ENCODE peak calls at places on chromosome 19, in nine cellular contexts. V is cardiac muscle cell, Q is tibial nerve, X is endothelial cell of umbilical vein, T is adrenal gland, N is brain microvascular endothelial cell, Y is colonic mucosa, R is mammary epithelial cell, A is thyroid gland. W is an unnamed sample.

GRCh38 chr19:55667958-55668357 is 7.1 kb upstream of the EPN1 start:
- DNase-seq in V (no peak), Q (no peak), X (no peak), T (no peak), N (no peak), Y (no peak), R (no peak), A (no peak), W (peak)

GRCh38 chr19:56837492-56837891 is 3.0 kb downstream of the PEG3 start:
- DNase-seq in V (peak), Q (peak), X (no peak), T (peak), N (peak), Y (peak), R (peak), A (peak), W (no peak)

GRCh38 chr19:15671891-15672579 is 852 bp upstream of the CYP4F12 start:
- DNase-seq in V (no peak), Q (no peak), X (no peak), T (no peak), N (no peak), Y (no peak), R (no peak), A (no peak), W (no peak)

GRCh38 chr19:46931197-46931596 is 70.4 kb downstream of the ARHGAP35 start:
- DNase-seq in V (no peak), Q (no peak), X (no peak), T (no peak), N (no peak), Y (no peak), R (no peak), A (no peak), W (no peak)

GRCh38 chr19:16429066-16429758 is 42.6 kb downstream of the EPS15L1 start:
- DNase-seq in V (no peak), Q (no peak), X (peak), T (peak), N (no peak), Y (no peak), R (peak), A (peak), W (no peak)

GRCh38 chr19:2922987-2923386 is 21.8 kb downstream of the ZNF77 start:
- DNase-seq in V (no peak), Q (no peak), X (no peak), T (no peak), N (no peak), Y (no peak), R (peak), A (peak), W (peak)

GRCh38 chr19:3516675-3517207 is 10.6 kb downstream of the FZR1 start:
- DNase-seq in V (no peak), Q (no peak), X (no peak), T (no peak), N (no peak), Y (peak), R (no peak), A (peak), W (no peak)

GRCh38 chr19:51777570-51778460 is 16.8 kb downstream of the FPR2 start:
- DNase-seq in V (peak), Q (no peak), X (peak), T (peak), N (peak), Y (peak), R (peak), A (peak), W (no peak)

GRCh38 chr19:16945762-16946465 is 57.1 kb downstream of the F2RL3 start:
- DNase-seq in V (no peak), Q (no peak), X (no peak), T (no peak), N (no peak), Y (no peak), R (no peak), A (no peak), W (no peak)

GRCh38 chr19:1014161-1015060 is 6.5 kb downstream of the TMEM259 start:
- DNase-seq in V (no peak), Q (no peak), X (no peak), T (no peak), N (no peak), Y (no peak), R (no peak), A (no peak), W (no peak)

GRCh38 chr19:42132851-42133528 is 744 bp upstream of the POU2F2 start:
- DNase-seq in V (peak), Q (peak), X (peak), T (no peak), N (no peak), Y (peak), R (peak), A (peak), W (peak)

GRCh38 chr19:8366961-8367326 is 3.0 kb downstream of the ANGPTL4 start:
- DNase-seq in V (peak), Q (no peak), X (no peak), T (no peak), N (no peak), Y (no peak), R (no peak), A (peak), W (no peak)

GRCh38 chr19:8368136-8368535 is 4.2 kb downstream of the ANGPTL4 start:
- DNase-seq in V (no peak), Q (no peak), X (no peak), T (no peak), N (no peak), Y (no peak), R (no peak), A (no peak), W (no peak)

GRCh38 chr19:8371011-8371804 is 7.3 kb downstream of the ANGPTL4 start:
- DNase-seq in V (no peak), Q (no peak), X (no peak), T (no peak), N (no peak), Y (no peak), R (no peak), A (no peak), W (no peak)

GRCh38 chr19:8367327-8368001 is 3.5 kb downstream of the ANGPTL4 start:
- DNase-seq in V (peak), Q (peak), X (peak), T (peak), N (peak), Y (peak), R (peak), A (peak), W (peak)

GRCh38 chr19:8370176-8371010 is 6.4 kb downstream of the ANGPTL4 start:
- DNase-seq in V (peak), Q (no peak), X (no peak), T (no peak), N (no peak), Y (no peak), R (no peak), A (no peak), W (peak)
- H3K27ac ChIP-seq in V (no peak), Q (peak), X (no peak), T (no peak), N (no peak), Y (no peak), R (no peak), A (no peak), W (no peak)

DNA sequence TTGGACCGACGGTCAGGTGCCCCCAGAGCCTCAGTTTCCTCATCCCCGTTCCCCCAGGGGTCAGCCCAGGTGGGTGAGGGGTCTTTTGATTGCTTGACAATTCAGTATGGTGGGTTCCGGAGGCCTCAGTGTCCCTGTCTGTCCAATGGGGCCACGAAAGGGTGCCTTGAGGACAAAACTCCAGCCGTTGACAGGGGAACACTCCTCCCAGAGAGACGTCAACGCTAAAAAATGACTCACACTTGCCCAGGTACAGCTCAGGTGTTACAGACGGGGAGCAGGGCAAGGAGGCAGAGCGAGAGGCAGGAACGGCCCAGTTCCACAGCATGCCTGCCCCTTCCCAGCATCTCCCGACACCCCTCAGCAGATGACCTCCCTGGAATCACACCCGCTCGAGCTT is 1.8 kb downstream of the TNFAIP8L1 start:
- DNase-seq in V (no peak), Q (no peak), X (no peak), T (no peak), N (no peak), Y (no peak), R (no peak), A (no peak), W (no peak)
- H3K27ac ChIP-seq in V (no peak), Q (no peak), X (no peak), T (no peak), N (no peak), Y (no peak), R (no peak), A (no peak), W (no peak)

GRCh38 chr19:49809987-49810389 is 3.1 kb downstream of the FUZ start:
- DNase-seq in V (no peak), Q (no peak), X (no peak), T (no peak), N (no peak), Y (no peak), R (no peak), A (no peak), W (no peak)
- H3K27ac ChIP-seq in V (no peak), Q (peak), X (no peak), T (peak), N (no peak), Y (no peak), R (no peak), A (peak), W (peak)

GRCh38 chr19:49065905-49066512 is 1.4 kb upstream of the NTF4 start:
- DNase-seq in V (no peak), Q (no peak), X (no peak), T (no peak), N (no peak), Y (no peak), R (no peak), A (no peak), W (no peak)

GRCh38 chr19:49061445-49061844 is 3.2 kb downstream of the NTF4 start:
- DNase-seq in V (no peak), Q (no peak), X (no peak), T (no peak), N (no peak), Y (no peak), R (peak), A (no peak), W (no peak)

GRCh38 chr19:49067554-49067953 is 2.9 kb upstream of the NTF4 start:
- DNase-seq in V (no peak), Q (no peak), X (no peak), T (no peak), N (no peak), Y (no peak), R (no peak), A (no peak), W (no peak)

GRCh38 chr19:49064029-49064629 is 489 bp downstream of the NTF4 start:
- DNase-seq in V (no peak), Q (no peak), X (no peak), T (no peak), N (no peak), Y (no peak), R (peak), A (no peak), W (no peak)

GRCh38 chr19:49064768-49065611 is at the start of gene NTF4:
- DNase-seq in V (peak), Q (no peak), X (no peak), T (no peak), N (no peak), Y (peak), R (peak), A (peak), W (no peak)
- H3K27ac ChIP-seq in V (peak), Q (no peak), X (no peak), T (no peak), N (no peak), Y (no peak), R (peak), A (no peak), W (no peak)

DNA sequence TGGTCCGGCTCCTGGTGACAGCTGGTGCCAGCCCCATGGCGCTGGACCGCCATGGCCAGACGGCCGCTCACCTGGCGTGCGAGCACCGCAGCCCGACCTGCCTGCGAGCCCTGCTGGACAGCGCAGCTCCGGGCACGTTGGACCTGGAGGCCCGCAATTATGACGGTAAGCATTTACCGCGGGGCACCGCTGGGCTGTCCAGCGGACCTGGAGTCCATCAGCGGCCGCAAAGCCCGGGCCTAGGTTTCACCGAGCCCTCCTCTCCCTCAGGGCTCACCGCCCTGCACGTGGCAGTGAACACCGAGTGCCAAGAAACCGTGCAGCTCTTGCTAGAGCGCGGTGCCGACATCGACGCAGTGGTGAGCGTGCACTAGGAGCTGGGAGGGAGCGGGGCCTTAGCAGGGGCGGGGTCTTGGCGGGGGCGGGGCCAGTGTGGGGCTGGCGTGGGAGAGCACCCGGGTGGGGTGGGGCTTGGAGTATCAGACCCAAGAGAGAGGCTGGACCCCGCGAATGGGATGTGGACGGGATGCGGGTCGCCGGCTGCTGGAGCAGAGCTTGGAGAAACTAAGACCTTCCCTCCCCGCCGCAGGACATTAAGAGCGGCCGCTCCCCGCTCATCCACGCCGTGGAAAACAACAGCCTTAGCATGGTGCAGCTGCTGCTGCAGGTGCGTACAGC is 8.7 kb downstream of the BCL3 start:
- DNase-seq in V (peak), Q (peak), X (no peak), T (peak), N (no peak), Y (no peak), R (no peak), A (no peak), W (no peak)
- H3K27ac ChIP-seq in V (peak), Q (peak), X (no peak), T (peak), N (peak), Y (peak), R (no peak), A (peak), W (peak)

DNA sequence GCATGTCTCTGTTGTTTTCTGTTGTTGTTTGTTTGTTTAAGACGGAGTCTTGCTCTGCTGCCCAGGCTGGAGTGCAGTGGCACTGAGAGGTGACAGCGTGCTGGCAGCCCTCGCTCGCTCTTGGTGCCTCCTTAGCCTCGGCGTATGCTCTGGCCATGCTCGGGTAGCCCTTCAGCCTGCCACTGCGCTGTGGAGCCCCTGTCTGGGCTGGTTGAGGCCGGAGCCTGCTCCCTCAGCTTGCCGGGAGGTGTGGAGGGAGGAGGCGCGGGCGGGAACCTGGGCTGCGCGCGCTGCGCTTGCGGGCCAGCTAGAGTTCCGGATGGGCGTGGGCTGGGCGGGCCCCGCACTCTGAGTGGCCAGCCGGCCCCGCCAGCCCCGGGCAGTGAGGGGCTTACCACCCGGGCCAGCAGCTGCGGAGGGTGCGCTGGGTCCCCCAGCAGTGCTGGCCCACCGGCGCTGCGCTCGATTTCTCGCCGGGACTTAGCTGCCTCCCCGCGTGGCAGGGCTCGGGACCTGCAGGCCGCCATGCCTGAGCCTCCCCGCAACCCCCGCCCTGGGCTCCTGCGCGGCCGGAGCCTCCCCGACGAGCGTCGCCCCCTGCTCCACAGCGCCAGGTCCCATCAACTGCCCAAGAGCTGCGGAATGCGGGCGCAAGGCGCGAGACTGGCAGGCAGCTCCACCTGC is 6.6 kb upstream of the ZNF329 start:
- DNase-seq in V (no peak), Q (no peak), X (no peak), T (no peak), N (no peak), Y (no peak), R (no peak), A (no peak), W (no peak)
- H3K27ac ChIP-seq in V (no peak), Q (no peak), X (no peak), T (no peak), N (no peak), Y (no peak), R (no peak), A (no peak), W (no peak)

GRCh38 chr19:8206147-8207087 is 2.8 kb upstream of the CERS4 start:
- DNase-seq in V (no peak), Q (no peak), X (no peak), T (no peak), N (no peak), Y (no peak), R (no peak), A (peak), W (no peak)

GRCh38 chr19:8208710-8209110 is 460 bp upstream of the CERS4 start:
- DNase-seq in V (no peak), Q (peak), X (no peak), T (peak), N (no peak), Y (peak), R (no peak), A (no peak), W (peak)

GRCh38 chr19:8209965-8210659 is 942 bp downstream of the CERS4 start:
- DNase-seq in V (no peak), Q (no peak), X (no peak), T (no peak), N (no peak), Y (no peak), R (no peak), A (no peak), W (no peak)

GRCh38 chr19:8209111-8209964 is at the start of gene CERS4:
- DNase-seq in V (peak), Q (peak), X (no peak), T (peak), N (peak), Y (peak), R (no peak), A (peak), W (peak)

DNA sequence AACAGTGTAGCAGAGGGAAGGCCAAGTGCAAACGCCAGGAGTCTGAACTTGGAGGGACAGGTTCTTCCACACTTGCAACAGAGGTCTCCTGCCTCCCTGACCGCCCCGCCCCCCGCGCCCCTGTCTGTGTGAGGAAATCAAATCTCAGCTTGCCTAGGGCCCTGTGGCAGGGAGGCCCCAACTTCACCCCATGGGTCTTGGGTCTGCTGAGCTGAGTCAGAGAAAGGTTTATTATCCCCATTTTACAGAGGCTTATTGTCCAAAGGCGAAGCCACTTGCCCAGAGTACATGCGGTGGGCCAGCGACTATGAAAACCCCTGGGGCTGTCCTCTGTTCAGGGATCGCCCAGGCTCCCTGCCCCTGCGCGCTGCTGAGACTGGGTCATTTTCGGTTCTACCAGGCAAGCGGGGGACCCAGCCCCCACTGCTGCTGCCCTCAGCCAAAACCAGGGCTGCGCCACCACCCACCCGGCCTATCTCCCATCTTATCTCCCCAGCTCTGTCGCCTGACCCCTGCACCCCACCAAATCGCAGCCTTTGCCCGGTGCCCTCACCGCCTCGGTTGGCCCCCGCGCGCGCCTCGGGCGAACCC is 956 bp upstream of the CERS4 start:
- DNase-seq in V (peak), Q (no peak), X (no peak), T (no peak), N (no peak), Y (no peak), R (no peak), A (peak), W (no peak)
- H3K27ac ChIP-seq in V (no peak), Q (peak), X (no peak), T (no peak), N (no peak), Y (no peak), R (no peak), A (no peak), W (peak)

GRCh38 chr19:39471756-39472536 is 8.7 kb upstream of the TIMM50 start:
- DNase-seq in V (no peak), Q (no peak), X (no peak), T (no peak), N (no peak), Y (no peak), R (no peak), A (no peak), W (no peak)

GRCh38 chr19:39469567-39469966 is 11.1 kb upstream of the TIMM50 start:
- DNase-seq in V (no peak), Q (no peak), X (no peak), T (no peak), N (no peak), Y (no peak), R (no peak), A (no peak), W (no peak)

GRCh38 chr19:39469036-39469435 is 11.6 kb upstream of the TIMM50 start:
- DNase-seq in V (no peak), Q (no peak), X (no peak), T (no peak), N (no peak), Y (no peak), R (no peak), A (no peak), W (no peak)

GRCh38 chr19:39472746-39473442 is 7.7 kb upstream of the TIMM50 start:
- DNase-seq in V (no peak), Q (no peak), X (no peak), T (no peak), N (no peak), Y (no peak), R (no peak), A (no peak), W (no peak)

DNA sequence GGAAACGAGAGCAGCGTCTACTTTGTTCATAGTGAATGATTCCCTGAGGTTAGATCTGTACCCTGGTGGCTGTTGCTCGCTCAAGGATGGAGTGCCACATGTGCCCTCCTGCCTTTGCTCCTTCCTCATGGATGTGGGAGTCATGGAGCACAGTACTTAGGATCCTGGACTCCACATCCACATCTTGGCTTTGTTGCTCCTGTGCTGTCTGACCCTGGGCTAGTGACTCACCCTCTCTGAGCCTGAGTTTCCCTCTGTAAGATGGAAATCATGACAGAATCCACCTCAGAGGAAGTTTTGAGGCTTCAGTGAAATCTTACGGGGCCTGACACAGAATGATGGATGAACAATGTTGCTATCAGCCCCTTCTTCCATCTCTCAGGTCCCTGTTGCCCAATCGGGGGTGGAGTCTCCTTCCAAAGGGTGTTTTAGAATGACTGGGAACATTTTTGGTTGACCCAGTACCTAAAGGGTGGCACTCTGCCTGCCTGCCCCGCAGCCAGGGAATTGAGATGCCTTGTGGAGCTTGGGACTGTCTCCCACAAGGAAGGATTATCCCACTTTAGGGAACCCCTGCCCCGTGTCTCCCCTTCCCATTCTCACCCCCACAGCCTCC is 9.8 kb upstream of the TIMM50 start:
- DNase-seq in V (no peak), Q (no peak), X (no peak), T (no peak), N (peak), Y (no peak), R (no peak), A (no peak), W (no peak)
- H3K27ac ChIP-seq in V (no peak), Q (no peak), X (no peak), T (no peak), N (no peak), Y (no peak), R (no peak), A (no peak), W (no peak)